ENCODE peak calls at places on chromosomes 6 and 20, in six cellular contexts. One of them, this sample, is unnamed.

GRCh38 chr20:8309638-8310037 is 177.6 kb downstream of the PLCB1 start:
- DNase-seq in mesendoderm: peak; percentile 89
- DNase-seq in IMR-90: peak; percentile 15
- DNase-seq in neuronal stem cell: peak; percentile 72
- DNase-seq in H9: peak; percentile 32
- DNase-seq in mesenchymal stem cell: no peak
- DNase-seq in this sample: no peak

GRCh38 chr6:154815938-154816820 is 83.0 kb downstream of the SCAF8 start:
- DNase-seq in mesendoderm: no peak
- DNase-seq in IMR-90: peak; percentile 61
- DNase-seq in neuronal stem cell: no peak
- DNase-seq in H9: no peak
- DNase-seq in mesenchymal stem cell: peak; percentile 50
- DNase-seq in this sample: no peak

GRCh38 chr6:130796313-130796905 is 30.8 kb upstream of the SMLR1 start:
- DNase-seq in mesendoderm: peak; percentile 37
- DNase-seq in IMR-90: peak; percentile 59
- DNase-seq in neuronal stem cell: no peak
- DNase-seq in H9: no peak
- DNase-seq in mesenchymal stem cell: no peak
- DNase-seq in this sample: no peak

GRCh38 chr6:157906537-157907061 is 75.1 kb upstream of the SYNJ2 start:
- DNase-seq in mesendoderm: no peak
- DNase-seq in IMR-90: no peak
- DNase-seq in neuronal stem cell: no peak
- DNase-seq in H9: no peak
- DNase-seq in mesenchymal stem cell: no peak
- DNase-seq in this sample: no peak

GRCh38 chr6:48979085-48979484 is 484.0 kb downstream of the MMUT start:
- DNase-seq in mesendoderm: peak; percentile 2
- DNase-seq in IMR-90: no peak
- DNase-seq in neuronal stem cell: no peak
- DNase-seq in H9: no peak
- DNase-seq in mesenchymal stem cell: no peak
- DNase-seq in this sample: no peak

GRCh38 chr20:4873396-4873795 is 127.9 kb downstream of the SLC23A2 start:
- DNase-seq in mesendoderm: no peak
- DNase-seq in IMR-90: no peak
- DNase-seq in neuronal stem cell: no peak
- DNase-seq in H9: no peak
- DNase-seq in mesenchymal stem cell: no peak
- DNase-seq in this sample: no peak

GRCh38 chr6:37242042-37242428 is 15.5 kb upstream of the TBC1D22B start:
- DNase-seq in mesendoderm: no peak
- DNase-seq in IMR-90: no peak
- DNase-seq in neuronal stem cell: no peak
- DNase-seq in H9: no peak
- DNase-seq in mesenchymal stem cell: no peak
- DNase-seq in this sample: no peak

GRCh38 chr6:3850451-3851203 is 1.5 kb downstream of the FAM50B start:
- DNase-seq in mesendoderm: no peak
- DNase-seq in IMR-90: no peak
- DNase-seq in neuronal stem cell: no peak
- DNase-seq in H9: no peak
- DNase-seq in mesenchymal stem cell: no peak
- DNase-seq in this sample: no peak

GRCh38 chr6:131770776-131771175 is 37.0 kb upstream of the ENPP1 start:
- DNase-seq in mesendoderm: no peak
- DNase-seq in IMR-90: no peak
- DNase-seq in neuronal stem cell: no peak
- DNase-seq in H9: no peak
- DNase-seq in mesenchymal stem cell: no peak
- DNase-seq in this sample: no peak

GRCh38 chr20:34562643-34563042 is 4.1 kb downstream of the MAP1LC3A start:
- DNase-seq in mesendoderm: peak; percentile 59
- DNase-seq in IMR-90: peak; percentile 16
- DNase-seq in neuronal stem cell: no peak
- DNase-seq in H9: peak; percentile 66
- DNase-seq in mesenchymal stem cell: peak; percentile 43
- DNase-seq in this sample: peak; percentile 56

GRCh38 chr6:7073810-7074525 is 33.8 kb upstream of the RREB1 start:
- DNase-seq in mesendoderm: no peak
- DNase-seq in IMR-90: no peak
- DNase-seq in neuronal stem cell: no peak
- DNase-seq in H9: no peak
- DNase-seq in mesenchymal stem cell: no peak
- DNase-seq in this sample: no peak

DNA sequence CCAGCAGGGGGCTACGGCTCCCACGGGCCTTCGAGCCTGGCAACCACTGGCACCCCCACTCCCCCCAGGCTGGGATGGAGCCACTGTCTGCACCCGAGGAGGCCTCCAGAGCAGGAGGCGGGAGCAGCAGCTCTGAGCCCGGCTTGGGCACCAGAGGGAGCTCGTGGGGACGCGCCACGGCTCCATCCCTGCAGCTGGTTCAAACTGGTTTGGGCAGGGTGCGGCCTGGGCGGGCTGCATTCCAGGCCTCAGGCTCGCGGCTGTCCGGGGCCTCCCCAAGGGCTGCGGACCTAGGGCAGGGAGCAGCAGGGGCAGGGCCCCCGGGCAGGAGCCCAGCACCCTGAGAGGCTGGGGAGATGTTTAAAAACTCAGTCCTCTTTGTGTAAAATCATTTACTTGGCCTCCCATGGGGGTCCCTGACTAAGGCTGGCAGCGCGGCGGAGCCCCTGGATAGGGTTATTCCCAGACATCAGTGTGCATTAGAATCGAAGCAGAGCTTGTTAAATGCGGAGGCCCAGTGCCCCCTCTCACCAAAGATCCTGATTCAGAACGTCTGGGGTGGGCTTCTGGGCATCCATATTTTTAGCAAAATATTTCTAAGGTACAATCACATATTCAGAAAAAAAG is 4.1 kb upstream of the BCAS4 start:
- DNase-seq in mesendoderm: peak; percentile 96
- DNase-seq in IMR-90: peak; percentile 85
- DNase-seq in neuronal stem cell: peak; percentile 76
- DNase-seq in H9: peak; percentile 94
- DNase-seq in mesenchymal stem cell: peak; percentile 85
- DNase-seq in this sample: peak; percentile 78
- H4K8ac ChIP-seq in mesendoderm: peak overlapping the region; percentile 58
- H4K8ac ChIP-seq in IMR-90: peak overlapping the region; percentile 98
- H4K8ac ChIP-seq in neuronal stem cell: no peak overlapping the region
- H4K8ac ChIP-seq in H9: no peak overlapping the region
- H4K8ac ChIP-seq in mesenchymal stem cell: peak overlapping the region; percentile 97
- H4K8ac ChIP-seq in this sample: peak overlapping the region; percentile 91

GRCh38 chr20:50246367-50247195 is 56.0 kb downstream of the CEBPB start:
- DNase-seq in mesendoderm: no peak
- DNase-seq in IMR-90: no peak
- DNase-seq in neuronal stem cell: no peak
- DNase-seq in H9: no peak
- DNase-seq in mesenchymal stem cell: no peak
- DNase-seq in this sample: no peak
- H4K8ac ChIP-seq in mesendoderm: no peak overlapping the region
- H4K8ac ChIP-seq in IMR-90: no peak overlapping the region
- H4K8ac ChIP-seq in neuronal stem cell: no peak overlapping the region
- H4K8ac ChIP-seq in H9: no peak overlapping the region
- H4K8ac ChIP-seq in mesenchymal stem cell: peak overlapping the region; percentile 73
- H4K8ac ChIP-seq in this sample: no peak overlapping the region

GRCh38 chr6:31619805-31620585 is 520 bp upstream of the PRRC2A start:
- DNase-seq in mesendoderm: peak; percentile 100
- DNase-seq in IMR-90: peak; percentile 98
- DNase-seq in neuronal stem cell: peak; percentile 99
- DNase-seq in H9: peak; percentile 99
- DNase-seq in mesenchymal stem cell: peak; percentile 100
- DNase-seq in this sample: peak; percentile 94
- H4K8ac ChIP-seq in mesendoderm: no peak overlapping the region
- H4K8ac ChIP-seq in IMR-90: peak overlapping the region; percentile 44
- H4K8ac ChIP-seq in neuronal stem cell: peak overlapping the region; percentile 96
- H4K8ac ChIP-seq in H9: no peak overlapping the region
- H4K8ac ChIP-seq in mesenchymal stem cell: peak overlapping the region; percentile 71
- H4K8ac ChIP-seq in this sample: peak overlapping the region; percentile 99

GRCh38 chr20:23638309-23638708 is 554 bp upstream of the CST3 start:
- DNase-seq in mesendoderm: no peak
- DNase-seq in IMR-90: no peak
- DNase-seq in neuronal stem cell: no peak
- DNase-seq in H9: no peak
- DNase-seq in mesenchymal stem cell: no peak
- DNase-seq in this sample: no peak
- H4K8ac ChIP-seq in mesendoderm: no peak overlapping the region
- H4K8ac ChIP-seq in IMR-90: peak overlapping the region; percentile 57
- H4K8ac ChIP-seq in neuronal stem cell: no peak overlapping the region
- H4K8ac ChIP-seq in H9: no peak overlapping the region
- H4K8ac ChIP-seq in mesenchymal stem cell: peak overlapping the region; percentile 70
- H4K8ac ChIP-seq in this sample: no peak overlapping the region

GRCh38 chr20:50336631-50337030 is 146.0 kb downstream of the CEBPB start:
- DNase-seq in mesendoderm: no peak
- DNase-seq in IMR-90: peak; percentile 29
- DNase-seq in neuronal stem cell: no peak
- DNase-seq in H9: no peak
- DNase-seq in mesenchymal stem cell: no peak
- DNase-seq in this sample: no peak
- H4K8ac ChIP-seq in mesendoderm: no peak overlapping the region
- H4K8ac ChIP-seq in IMR-90: no peak overlapping the region
- H4K8ac ChIP-seq in neuronal stem cell: no peak overlapping the region
- H4K8ac ChIP-seq in H9: no peak overlapping the region
- H4K8ac ChIP-seq in mesenchymal stem cell: no peak overlapping the region
- H4K8ac ChIP-seq in this sample: no peak overlapping the region

GRCh38 chr20:64039293-64040160 is 3.5 kb downstream of the C20orf204 start:
- DNase-seq in mesendoderm: no peak
- DNase-seq in IMR-90: no peak
- DNase-seq in neuronal stem cell: no peak
- DNase-seq in H9: no peak
- DNase-seq in mesenchymal stem cell: no peak
- DNase-seq in this sample: no peak
- H4K8ac ChIP-seq in mesendoderm: no peak overlapping the region
- H4K8ac ChIP-seq in IMR-90: no peak overlapping the region
- H4K8ac ChIP-seq in neuronal stem cell: no peak overlapping the region
- H4K8ac ChIP-seq in H9: no peak overlapping the region
- H4K8ac ChIP-seq in mesenchymal stem cell: peak overlapping the region; percentile 35
- H4K8ac ChIP-seq in this sample: no peak overlapping the region

GRCh38 chr6:33288942-33289783 is at the start of the genes PFDN6 and WDR46:
- DNase-seq in mesendoderm: peak; percentile 95
- DNase-seq in IMR-90: peak; percentile 88
- DNase-seq in neuronal stem cell: peak; percentile 78
- DNase-seq in H9: peak; percentile 89
- DNase-seq in mesenchymal stem cell: peak; percentile 96
- DNase-seq in this sample: peak; percentile 84
- H4K8ac ChIP-seq in mesendoderm: no peak within 1 kb of the TSS
- H4K8ac ChIP-seq in IMR-90: peak within 1 kb of the TSS; percentile 53
- H4K8ac ChIP-seq in neuronal stem cell: no peak within 1 kb of the TSS
- H4K8ac ChIP-seq in H9: no peak within 1 kb of the TSS
- H4K8ac ChIP-seq in mesenchymal stem cell: peak within 1 kb of the TSS; percentile 21
- H4K8ac ChIP-seq in this sample: peak within 1 kb of the TSS; percentile 90

GRCh38 chr6:43368517-43369160 is 808 bp downstream of the ZNF318 start:
- DNase-seq in mesendoderm: peak; percentile 74
- DNase-seq in IMR-90: peak; percentile 37
- DNase-seq in neuronal stem cell: peak; percentile 62
- DNase-seq in H9: peak; percentile 51
- DNase-seq in mesenchymal stem cell: peak; percentile 74
- DNase-seq in this sample: no peak
- H4K8ac ChIP-seq in mesendoderm: peak overlapping the region; percentile 67
- H4K8ac ChIP-seq in IMR-90: no peak overlapping the region
- H4K8ac ChIP-seq in neuronal stem cell: no peak overlapping the region
- H4K8ac ChIP-seq in H9: no peak overlapping the region
- H4K8ac ChIP-seq in mesenchymal stem cell: peak overlapping the region; percentile 46
- H4K8ac ChIP-seq in this sample: no peak overlapping the region

GRCh38 chr6:149925974-149926777 is 3.3 kb upstream of the RAET1G start:
- DNase-seq in mesendoderm: peak; percentile 82
- DNase-seq in IMR-90: peak; percentile 66
- DNase-seq in neuronal stem cell: peak; percentile 70
- DNase-seq in H9: peak; percentile 90
- DNase-seq in mesenchymal stem cell: peak; percentile 83
- DNase-seq in this sample: peak; percentile 96
- H4K8ac ChIP-seq in mesendoderm: no peak overlapping the region
- H4K8ac ChIP-seq in IMR-90: peak overlapping the region; percentile 92
- H4K8ac ChIP-seq in neuronal stem cell: no peak overlapping the region
- H4K8ac ChIP-seq in H9: no peak overlapping the region
- H4K8ac ChIP-seq in mesenchymal stem cell: peak overlapping the region; percentile 97
- H4K8ac ChIP-seq in this sample: peak overlapping the region; percentile 35